ENCODE peak calls at places on chromosomes 2 and 18, in ten cellular contexts. N is fibroblast of lung, J is NCI-H526 treated with DMSO at 0.1 percent for 48 hours, V is fibroblast of pulmonary artery, A is NCI-H2029, Z is endothelial cell of umbilical vein, T is psoas muscle, D is NCI-H774, F is fibroblast of villous mesenchyme, L is C1 segment of cervical spinal cord. C is an unnamed sample.

GRCh38 chr18:3192286-3192685 is 27.5 kb downstream of the MYOM1 start:
- DNase-seq in J (no peak), L (no peak), Z (no peak), F (no peak), T (no peak), A (no peak), N (no peak), D (no peak), V (no peak), C (no peak)

GRCh38 chr2:56040189-56040588 is 116.6 kb upstream of the EFEMP1 start:
- DNase-seq in L (no peak), Z (no peak), N (no peak), D (no peak), A (peak; percentile 43), V (no peak), F (no peak), T (no peak), J (no peak), C (no peak)

GRCh38 chr2:68441179-68441993 is 25.7 kb downstream of the FBXO48 start:
- DNase-seq in L (peak; percentile 38), V (peak; percentile 92), Z (peak; percentile 67), T (peak; percentile 75), N (peak; percentile 93), A (peak; percentile 77), D (peak; percentile 82), F (peak; percentile 92), J (peak; percentile 83), C (peak; percentile 78)

GRCh38 chr18:26383454-26384270 is 157.4 kb downstream of the TAF4B start:
- DNase-seq in L (no peak), N (peak; percentile 86), A (peak; percentile 7), V (peak; percentile 79), J (peak; percentile 29), T (no peak), D (peak; percentile 16), F (peak; percentile 65), Z (peak; percentile 52), C (peak; percentile 55)

GRCh38 chr2:48001498-48001897 is 95.2 kb upstream of the FBXO11 start:
- DNase-seq in J (no peak), F (no peak), V (no peak), D (no peak), N (no peak), A (no peak), Z (no peak), L (no peak), T (no peak), C (no peak)

GRCh38 chr2:149715005-149715592 is 127.5 kb upstream of the MMADHC start:
- DNase-seq in N (peak; percentile 57), L (no peak), V (peak; percentile 78), Z (peak; percentile 63), F (peak; percentile 74), J (peak; percentile 9), D (no peak), A (no peak), T (no peak), C (peak; percentile 24)

GRCh38 chr2:187034434-187034833 is 185.5 kb upstream of the ZSWIM2 start:
- DNase-seq in D (no peak), F (no peak), N (no peak), T (no peak), J (no peak), A (no peak), L (no peak), V (no peak), Z (no peak), C (no peak)

GRCh38 chr2:70420740-70421139 is 118.9 kb upstream of the FAM136A start:
- DNase-seq in N (no peak), T (no peak), Z (no peak), D (no peak), L (no peak), F (no peak), V (no peak), J (no peak), A (no peak), C (no peak)

GRCh38 chr2:218285604-218286003 is 6.7 kb downstream of the TMBIM1 start:
- DNase-seq in A (peak; percentile 12), T (peak; percentile 74), L (peak; percentile 37), D (no peak), F (peak; percentile 27), Z (no peak), J (no peak), N (peak; percentile 62), V (peak; percentile 70), C (peak; percentile 68)

GRCh38 chr18:79848294-79848578 is 50.5 kb downstream of the KCNG2 start:
- DNase-seq in L (no peak), F (no peak), A (no peak), N (no peak), D (no peak), J (no peak), T (no peak), Z (no peak), V (no peak), C (no peak)

GRCh38 chr18:45014047-45014501 is 333.4 kb downstream of the SETBP1 start:
- DNase-seq in T (peak; percentile 45), L (no peak), J (peak; percentile 17), D (no peak), N (peak; percentile 72), F (peak; percentile 30), A (no peak), Z (peak; percentile 82), V (peak; percentile 73), C (peak; percentile 43)

GRCh38 chr2:3956344-3956743 is 253.0 kb downstream of the DCDC2C start:
- DNase-seq in T (no peak), F (no peak), N (no peak), L (no peak), A (no peak), D (no peak), V (no peak), Z (no peak), J (no peak), C (no peak)

GRCh38 chr2:55268288-55268906 is 634 bp downstream of the MTIF2 start:
- DNase-seq in T (no peak), Z (no peak), J (no peak), L (no peak), V (no peak), A (no peak), N (peak; percentile 5), D (no peak), F (no peak), C (no peak)

GRCh38 chr2:241741016-241741415 is 6.6 kb downstream of the D2HGDH start:
- DNase-seq in J (no peak), N (no peak), V (no peak), L (no peak), F (no peak), A (peak; percentile 84), Z (no peak), D (no peak), T (no peak), C (no peak)

GRCh38 chr2:215269397-215270117 is 42.3 kb upstream of the ATIC start:
- DNase-seq in F (peak; percentile 91), D (peak; percentile 56), J (peak; percentile 59), L (no peak), N (peak; percentile 88), Z (peak; percentile 77), T (peak; percentile 21), V (peak; percentile 90), A (peak; percentile 51), C (peak; percentile 70)

GRCh38 chr2:71263386-71263785 is 36.5 kb upstream of the PAIP2B start:
- DNase-seq in F (no peak), T (no peak), N (no peak), L (no peak), V (no peak), D (no peak), A (no peak), J (no peak), Z (no peak), C (no peak)

GRCh38 chr2:145729993-145730770 is 1210.3 kb upstream of the ZEB2 start:
- DNase-seq in L (no peak), A (peak; percentile 58), F (no peak), J (no peak), N (no peak), V (no peak), Z (no peak), D (no peak), T (no peak), C (no peak)

GRCh38 chr18:68763082-68763481 is 34.8 kb upstream of the CCDC102B start:
- DNase-seq in N (no peak), L (no peak), Z (peak; percentile 24), A (no peak), J (no peak), F (no peak), T (no peak), V (peak; percentile 86), D (no peak), C (no peak)

GRCh38 chr2:10079192-10079930 is 850 bp downstream of the CYS1 start:
- DNase-seq in D (no peak), N (peak; percentile 65), T (peak; percentile 50), Z (no peak), A (no peak), L (peak; percentile 59), J (no peak), V (peak; percentile 67), F (peak; percentile 61), C (peak; percentile 34)

GRCh38 chr2:128178650-128179460 is 87.9 kb downstream of the UGGT1 start:
- DNase-seq in L (no peak), T (peak; percentile 59), A (no peak), V (peak; percentile 78), D (no peak), N (peak; percentile 88), Z (peak; percentile 74), J (no peak), F (peak; percentile 98), C (peak; percentile 74)

GRCh38 chr18:7557891-7558454 is 9.1 kb upstream of the PTPRM start:
- DNase-seq in J (no peak), N (no peak), Z (peak; percentile 13), A (no peak), V (no peak), D (no peak), L (no peak), F (no peak), T (no peak), C (no peak)

GRCh38 chr18:79447703-79448367 is 52.1 kb downstream of the NFATC1 start:
- DNase-seq in T (no peak), V (no peak), L (no peak), A (no peak), F (peak; percentile 39), Z (no peak), J (no peak), N (peak; percentile 24), D (no peak), C (no peak)

GRCh38 chr2:64646007-64646880 is 7.5 kb downstream of the SERTAD2 start:
- DNase-seq in T (peak; percentile 84), F (peak; percentile 76), L (peak; percentile 71), V (peak; percentile 85), D (peak; percentile 56), Z (peak; percentile 89), J (peak; percentile 69), A (no peak), N (peak; percentile 77), C (no peak)

GRCh38 chr2:126038901-126039300 is 617.1 kb upstream of the GYPC start:
- DNase-seq in J (no peak), V (no peak), A (no peak), D (no peak), Z (no peak), L (no peak), T (no peak), N (no peak), F (no peak), C (no peak)

GRCh38 chr2:143261986-143262784 is 133.0 kb downstream of the ARHGAP15 start:
- DNase-seq in T (no peak), V (no peak), D (no peak), N (peak; percentile 34), J (no peak), L (no peak), F (no peak), Z (no peak), A (no peak), C (no peak)

GRCh38 chr2:240999001-240999791 is 778 bp downstream of the SNED1 start:
- DNase-seq in F (no peak), J (no peak), V (no peak), L (no peak), Z (no peak), D (no peak), N (no peak), T (peak; percentile 60), A (no peak), C (no peak)

GRCh38 chr2:241546771-241547498 is 11.6 kb upstream of the BOK start:
- DNase-seq in F (peak; percentile 79), L (no peak), V (peak; percentile 91), A (no peak), Z (peak; percentile 92), N (peak; percentile 51), J (no peak), D (no peak), T (no peak), C (peak; percentile 18)

GRCh38 chr18:65938592-65939372 is 188.0 kb downstream of the CDH7 start:
- DNase-seq in A (peak; percentile 4), J (peak; percentile 8), T (no peak), N (peak; percentile 31), L (no peak), Z (peak; percentile 58), D (no peak), V (peak; percentile 16), F (no peak), C (no peak)

C was measured in fibroblast of the conjunctiva.